ENCODE peak calls at places on chromosomes 1 and 21, in five cellular contexts. H, Q, N, D and E are unnamed samples.

GRCh38 chr1:109634771-109635750 is 15.4 kb downstream of the AMPD2 start:
- ATAC-seq in Q (no peak), D (no peak), H (peak), N (no peak), E (no peak)

GRCh38 chr1:164675342-164675904 is 116.4 kb downstream of the PBX1 start:
- ATAC-seq in D (peak), N (no peak), Q (no peak), H (no peak), E (no peak)

GRCh38 chr1:26597629-26598039 is 68.1 kb downstream of the RPS6KA1 start:
- ATAC-seq in D (peak), H (peak), Q (no peak), N (no peak), E (no peak)

GRCh38 chr1:206578115-206578935 is 33.9 kb downstream of the EIF2D start:
- ATAC-seq in Q (no peak), N (no peak), D (peak), H (peak), E (no peak)

GRCh38 chr1:78071696-78072095 is 25.9 kb downstream of the GIPC2 start:
- ATAC-seq in N (no peak), H (no peak), D (no peak), Q (no peak), E (no peak)

GRCh38 chr21:36113647-36114428 is 21.0 kb upstream of the CBR3 start:
- ATAC-seq in N (no peak), Q (peak), H (peak), D (peak), E (no peak)

GRCh38 chr1:6497867-6498575 is 6.6 kb upstream of the PLEKHG5 start:
- ATAC-seq in H (no peak), N (no peak), D (no peak), Q (no peak), E (no peak)

GRCh38 chr1:54743416-54743815 is 20.9 kb downstream of the PARS2 start:
- ATAC-seq in N (no peak), H (no peak), D (no peak), Q (no peak), E (no peak)

GRCh38 chr1:220966874-220967631 is 87.8 kb downstream of the HLX start:
- ATAC-seq in N (no peak), D (no peak), H (no peak), Q (no peak), E (no peak)

GRCh38 chr1:201964266-201964665 is 9.0 kb downstream of the TIMM17A start:
- ATAC-seq in N (no peak), Q (no peak), H (no peak), D (no peak), E (no peak)

GRCh38 chr1:15882665-15883064 is 35.2 kb downstream of the SPEN start:
- ATAC-seq in D (no peak), H (no peak), Q (no peak), N (no peak), E (no peak)

GRCh38 chr1:33094971-33095604 is 14.1 kb downstream of the AZIN2 start:
- ATAC-seq in D (peak), H (no peak), N (peak), Q (no peak), E (peak)

GRCh38 chr1:232302376-232303049 is 327.4 kb downstream of the SIPA1L2 start:
- ATAC-seq in H (no peak), Q (no peak), D (no peak), N (no peak), E (no peak)

GRCh38 chr1:39981957-39982356 is 27.0 kb downstream of the MFSD2A start:
- ATAC-seq in Q (no peak), N (no peak), H (no peak), D (peak), E (no peak)

GRCh38 chr1:165647970-165648369 is 16.9 kb downstream of the MGST3 start:
- ATAC-seq in Q (no peak), D (no peak), N (peak), H (no peak), E (no peak)

DNA sequence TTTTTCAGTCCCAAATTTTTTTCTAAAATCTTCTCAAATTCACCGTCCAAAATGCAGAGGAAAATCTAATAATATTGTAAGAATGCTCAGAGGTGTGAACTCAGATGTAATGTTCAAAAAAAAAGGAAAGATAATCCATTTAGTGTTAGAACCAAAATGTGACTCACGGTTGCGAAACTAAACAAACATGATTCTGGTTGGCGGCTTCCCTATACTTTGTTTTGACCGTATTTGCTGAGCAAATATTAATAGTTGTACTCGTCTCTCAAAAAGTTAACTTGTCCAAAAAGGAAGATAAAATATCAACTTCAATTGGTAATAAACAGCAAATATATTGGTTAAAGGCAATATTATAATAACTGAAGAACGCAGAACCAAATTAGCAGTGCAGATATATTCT is 34.4 kb downstream of the ZSWIM5 start:
- ATAC-seq in D (peak), N (no peak), H (no peak), Q (no peak), E (no peak)
- H3K4me3 ChIP-seq in D (no peak), N (no peak), H (no peak), Q (no peak), E (no peak)

GRCh38 chr1:187624812-187625542 is 796.2 kb downstream of the PLA2G4A start:
- ATAC-seq in N (no peak), Q (no peak), H (no peak), D (no peak), E (no peak)
- H3K4me3 ChIP-seq in N (no peak), Q (no peak), H (no peak), D (no peak), E (no peak)

DNA sequence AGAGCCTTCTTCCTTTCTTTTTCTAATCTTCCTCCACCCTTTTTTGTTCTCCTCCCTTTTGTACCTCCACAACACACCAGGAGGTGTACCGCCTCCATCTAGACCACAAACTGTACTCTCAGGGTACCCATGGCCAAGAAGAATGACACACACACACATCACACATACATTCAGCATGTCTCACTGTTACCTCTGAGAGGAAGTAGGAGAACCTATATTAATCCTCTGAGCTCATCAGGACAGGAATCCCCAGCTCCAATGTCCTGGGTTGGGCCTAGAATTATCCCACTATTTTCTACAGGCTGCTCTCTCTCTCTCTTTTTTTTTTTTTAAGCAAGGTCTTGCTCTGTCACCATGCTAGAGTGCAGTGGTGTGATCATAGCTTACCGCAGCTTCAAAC is 36.7 kb downstream of the ATP2B4 start:
- ATAC-seq in Q (no peak), H (peak), N (peak), D (peak), E (peak)
- H3K4me3 ChIP-seq in Q (no peak), H (no peak), N (no peak), D (no peak), E (no peak)

GRCh38 chr1:154784416-154784815 is 85.7 kb downstream of the KCNN3 start:
- ATAC-seq in Q (no peak), D (no peak), H (peak), N (no peak), E (no peak)
- H3K4me3 ChIP-seq in Q (no peak), D (no peak), H (peak), N (no peak), E (no peak)

GRCh38 chr1:226545806-226546596 is 2.6 kb upstream of the STUM start:
- ATAC-seq in D (no peak), H (no peak), Q (no peak), N (peak), E (no peak)
- H3K4me3 ChIP-seq in D (no peak), H (no peak), Q (no peak), N (no peak), E (no peak)

GRCh38 chr1:239711768-239712167 is 325.4 kb downstream of the CHRM3 start:
- ATAC-seq in D (no peak), N (no peak), H (no peak), Q (no peak), E (no peak)
- H3K4me3 ChIP-seq in D (no peak), N (no peak), H (no peak), Q (no peak), E (no peak)

GRCh38 chr1:211605613-211606326 is 26.8 kb upstream of the SLC30A1 start:
- ATAC-seq in N (no peak), Q (no peak), D (no peak), H (no peak), E (no peak)
- H3K4me3 ChIP-seq in N (no peak), Q (no peak), D (no peak), H (peak), E (peak)

GRCh38 chr1:27970401-27970800 is 10.6 kb downstream of the XKR8 start:
- ATAC-seq in N (peak), Q (no peak), D (peak), H (no peak), E (peak)
- H3K4me3 ChIP-seq in N (no peak), Q (no peak), D (no peak), H (no peak), E (no peak)

DNA sequence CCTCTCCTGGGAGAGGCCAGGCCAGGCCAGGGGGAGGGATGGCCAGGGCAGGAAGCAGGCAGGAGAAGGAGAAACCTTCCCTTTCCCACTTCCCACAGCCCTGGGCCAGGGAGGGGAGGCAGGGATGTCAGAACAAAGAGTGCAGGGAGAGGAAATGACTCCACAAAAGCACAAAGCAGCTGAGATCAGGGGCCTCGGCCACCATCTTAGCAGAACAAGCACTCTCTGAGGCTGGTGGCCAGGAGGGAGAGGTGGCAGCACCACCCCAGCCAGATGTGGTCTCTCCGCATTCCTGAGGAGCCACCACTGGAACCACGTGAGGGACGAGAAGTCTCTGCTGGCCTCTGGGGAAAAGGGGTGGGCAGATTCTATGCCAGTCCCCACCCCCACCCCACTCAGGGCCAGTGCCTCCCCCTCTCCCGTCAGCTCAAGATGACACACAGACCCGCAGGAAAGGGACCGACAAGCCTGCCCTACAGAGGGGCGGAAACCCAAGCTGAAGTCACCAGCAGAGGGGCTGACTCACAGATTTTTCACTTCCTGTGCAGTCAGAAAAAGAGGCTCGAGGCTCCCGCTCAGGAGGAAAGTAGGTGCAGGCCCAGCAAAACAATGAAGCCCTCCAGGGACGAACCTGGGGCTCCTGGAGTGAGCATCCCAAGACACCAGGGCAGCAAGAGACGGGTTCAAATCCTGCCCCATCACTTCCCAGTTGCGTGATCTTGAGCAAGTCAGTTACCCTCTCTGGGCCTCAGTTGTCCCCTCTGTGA is 24.1 kb upstream of the ALDH4A1 start:
- ATAC-seq in N (peak), H (peak), Q (peak), D (peak), E (peak)
- H3K4me3 ChIP-seq in N (no peak), H (peak), Q (no peak), D (no peak), E (no peak)